ENCODE peak calls at places on chromosomes 6 and 20, in ten cellular contexts. One of them, this sample, is unnamed.
A peak's percentile ranks its signal among the peaks of the same experiment; 100 is the strongest.

GRCh38 chr20:58839474-58839874 is 11.2 kb downstream of the GNAS-AS1 start:
- DNase-seq in suprapubic skin: no peak
- DNase-seq in thyroid gland: peak; percentile 52
- DNase-seq in IMR-90: peak; percentile 24
- DNase-seq in right lobe of liver: no peak
- DNase-seq in sigmoid colon: no peak
- DNase-seq in ovary: no peak
- DNase-seq in body of pancreas: no peak
- DNase-seq in transverse colon: no peak
- DNase-seq in A549: peak; percentile 57
- DNase-seq in this sample: no peak

GRCh38 chr6:145623231-145623630 is 112.1 kb downstream of the EPM2A start:
- DNase-seq in suprapubic skin: no peak
- DNase-seq in thyroid gland: no peak
- DNase-seq in IMR-90: no peak
- DNase-seq in right lobe of liver: no peak
- DNase-seq in sigmoid colon: no peak
- DNase-seq in ovary: no peak
- DNase-seq in body of pancreas: no peak
- DNase-seq in transverse colon: no peak
- DNase-seq in A549: no peak
- DNase-seq in this sample: no peak

GRCh38 chr6:141788096-141788495 is 344.6 kb upstream of the GJE1 start:
- DNase-seq in suprapubic skin: no peak
- DNase-seq in thyroid gland: no peak
- DNase-seq in IMR-90: no peak
- DNase-seq in right lobe of liver: no peak
- DNase-seq in sigmoid colon: no peak
- DNase-seq in ovary: no peak
- DNase-seq in body of pancreas: no peak
- DNase-seq in transverse colon: no peak
- DNase-seq in A549: no peak
- DNase-seq in this sample: no peak

GRCh38 chr20:57126481-57127092 is 139.9 kb downstream of the BMP7 start:
- DNase-seq in suprapubic skin: no peak
- DNase-seq in thyroid gland: no peak
- DNase-seq in IMR-90: no peak
- DNase-seq in right lobe of liver: no peak
- DNase-seq in sigmoid colon: no peak
- DNase-seq in ovary: no peak
- DNase-seq in body of pancreas: no peak
- DNase-seq in transverse colon: no peak
- DNase-seq in A549: no peak
- DNase-seq in this sample: no peak

GRCh38 chr6:159353193-159353592 is 184.0 kb downstream of the FNDC1 start:
- DNase-seq in suprapubic skin: no peak
- DNase-seq in thyroid gland: no peak
- DNase-seq in IMR-90: no peak
- DNase-seq in right lobe of liver: no peak
- DNase-seq in sigmoid colon: no peak
- DNase-seq in ovary: no peak
- DNase-seq in body of pancreas: no peak
- DNase-seq in transverse colon: no peak
- DNase-seq in A549: no peak
- DNase-seq in this sample: no peak

GRCh38 chr6:13931797-13932402 is 7.1 kb downstream of the RNF182 start:
- DNase-seq in suprapubic skin: no peak
- DNase-seq in thyroid gland: no peak
- DNase-seq in IMR-90: no peak
- DNase-seq in right lobe of liver: no peak
- DNase-seq in sigmoid colon: no peak
- DNase-seq in ovary: no peak
- DNase-seq in body of pancreas: no peak
- DNase-seq in transverse colon: no peak
- DNase-seq in A549: no peak
- DNase-seq in this sample: no peak

GRCh38 chr6:63371087-63371486 is 51.3 kb upstream of the LGSN start:
- DNase-seq in suprapubic skin: no peak
- DNase-seq in thyroid gland: no peak
- DNase-seq in IMR-90: no peak
- DNase-seq in right lobe of liver: no peak
- DNase-seq in sigmoid colon: no peak
- DNase-seq in ovary: no peak
- DNase-seq in body of pancreas: no peak
- DNase-seq in transverse colon: no peak
- DNase-seq in A549: no peak
- DNase-seq in this sample: no peak

GRCh38 chr20:51752343-51752951 is 15.7 kb downstream of the ATP9A start:
- DNase-seq in suprapubic skin: no peak
- DNase-seq in thyroid gland: peak; percentile 72
- DNase-seq in IMR-90: peak; percentile 93
- DNase-seq in right lobe of liver: no peak
- DNase-seq in sigmoid colon: no peak
- DNase-seq in ovary: no peak
- DNase-seq in body of pancreas: no peak
- DNase-seq in transverse colon: no peak
- DNase-seq in A549: peak; percentile 40
- DNase-seq in this sample: no peak

GRCh38 chr20:62066339-62066982 is 780 bp upstream of the TAF4 start:
- DNase-seq in suprapubic skin: no peak
- DNase-seq in thyroid gland: peak; percentile 75
- DNase-seq in IMR-90: no peak
- DNase-seq in right lobe of liver: peak; percentile 71
- DNase-seq in sigmoid colon: no peak
- DNase-seq in ovary: peak; percentile 67
- DNase-seq in body of pancreas: peak; percentile 71
- DNase-seq in transverse colon: peak; percentile 67
- DNase-seq in A549: peak; percentile 61
- DNase-seq in this sample: peak; percentile 37

GRCh38 chr20:62066983-62067433 is 1.3 kb upstream of the TAF4 start:
- DNase-seq in suprapubic skin: no peak
- DNase-seq in thyroid gland: peak; percentile 16
- DNase-seq in IMR-90: no peak
- DNase-seq in right lobe of liver: no peak
- DNase-seq in sigmoid colon: no peak
- DNase-seq in ovary: peak; percentile 52
- DNase-seq in body of pancreas: no peak
- DNase-seq in transverse colon: peak; percentile 46
- DNase-seq in A549: no peak
- DNase-seq in this sample: no peak

GRCh38 chr20:62063981-62064787 is 1.5 kb downstream of the TAF4 start:
- DNase-seq in suprapubic skin: no peak
- DNase-seq in thyroid gland: peak; percentile 42
- DNase-seq in IMR-90: no peak
- DNase-seq in right lobe of liver: peak; percentile 66
- DNase-seq in sigmoid colon: no peak
- DNase-seq in ovary: peak; percentile 51
- DNase-seq in body of pancreas: peak; percentile 65
- DNase-seq in transverse colon: peak; percentile 59
- DNase-seq in A549: no peak
- DNase-seq in this sample: no peak

GRCh38 chr20:62064788-62065668 is 653 bp downstream of the TAF4 start:
- DNase-seq in suprapubic skin: no peak
- DNase-seq in thyroid gland: peak; percentile 31
- DNase-seq in IMR-90: no peak
- DNase-seq in right lobe of liver: no peak
- DNase-seq in sigmoid colon: no peak
- DNase-seq in ovary: peak; percentile 53
- DNase-seq in body of pancreas: peak; percentile 34
- DNase-seq in transverse colon: peak; percentile 27
- DNase-seq in A549: no peak
- DNase-seq in this sample: no peak

DNA sequence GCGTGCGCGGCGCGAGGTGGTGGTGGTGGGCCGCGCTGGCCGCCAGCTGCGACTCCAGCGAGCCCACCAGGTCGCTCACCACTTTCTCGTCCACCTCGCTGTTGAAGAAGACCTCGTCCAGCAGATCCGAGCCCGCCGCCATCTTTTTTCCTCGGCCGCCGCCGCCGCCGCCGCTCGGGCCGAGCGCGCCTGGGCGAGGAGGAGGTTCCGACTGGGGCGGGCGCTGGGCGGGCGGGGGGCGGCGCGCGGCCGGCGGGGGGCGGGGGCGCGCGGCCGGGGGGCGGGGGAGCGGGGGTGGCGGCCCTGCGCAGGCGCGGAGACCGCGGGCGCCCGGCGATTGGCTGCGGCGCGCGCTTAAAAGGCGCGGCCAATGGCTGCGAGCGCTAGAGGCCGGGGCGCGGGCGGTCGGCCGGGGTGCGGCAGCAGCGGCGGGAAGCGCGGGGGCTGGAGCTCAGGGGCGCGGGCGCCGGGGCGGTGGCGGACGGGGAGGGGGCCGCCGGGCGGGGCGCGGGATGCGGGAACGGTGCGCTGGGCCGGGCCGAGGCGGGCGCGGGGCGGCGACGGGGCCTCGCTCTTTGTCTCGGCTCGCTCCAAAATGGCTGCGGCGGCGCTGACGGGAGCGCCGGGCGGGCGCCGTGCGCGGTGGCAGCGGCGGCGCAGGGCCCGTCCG is at the start of gene TAF4:
- DNase-seq in suprapubic skin: no peak
- DNase-seq in thyroid gland: peak; percentile 63
- DNase-seq in IMR-90: peak; percentile 60
- DNase-seq in right lobe of liver: peak; percentile 83
- DNase-seq in sigmoid colon: peak; percentile 87
- DNase-seq in ovary: peak; percentile 87
- DNase-seq in body of pancreas: peak; percentile 81
- DNase-seq in transverse colon: peak; percentile 81
- DNase-seq in A549: peak; percentile 85
- DNase-seq in this sample: peak; percentile 80
- TF ChIP-seq POLR2A in suprapubic skin: peak; percentile 86
- TF ChIP-seq POLR2A in thyroid gland: peak; percentile 83
- TF ChIP-seq POLR2A in IMR-90: peak; percentile 98
- TF ChIP-seq POLR2A in right lobe of liver: peak; percentile 89
- TF ChIP-seq POLR2A in sigmoid colon: no peak
- TF ChIP-seq POLR2A in ovary: peak; percentile 60
- TF ChIP-seq POLR2A in body of pancreas: peak; percentile 57
- TF ChIP-seq POLR2A in transverse colon: peak; percentile 1
- TF ChIP-seq POLR2A in A549: peak; percentile 94
- TF ChIP-seq POLR2A in this sample: peak; percentile 93

GRCh38 chr20:44969320-44969879 is 3.1 kb downstream of the STK4 start:
- DNase-seq in suprapubic skin: no peak
- DNase-seq in thyroid gland: no peak
- DNase-seq in IMR-90: no peak
- DNase-seq in right lobe of liver: no peak
- DNase-seq in sigmoid colon: no peak
- DNase-seq in ovary: no peak
- DNase-seq in body of pancreas: no peak
- DNase-seq in transverse colon: no peak
- DNase-seq in A549: no peak
- DNase-seq in this sample: no peak

GRCh38 chr20:44966030-44966961 is at the start of gene STK4:
- DNase-seq in suprapubic skin: peak; percentile 97
- DNase-seq in thyroid gland: peak; percentile 93
- DNase-seq in IMR-90: peak; percentile 87
- DNase-seq in right lobe of liver: peak; percentile 96
- DNase-seq in sigmoid colon: peak; percentile 95
- DNase-seq in ovary: peak; percentile 95
- DNase-seq in body of pancreas: peak; percentile 94
- DNase-seq in transverse colon: peak; percentile 97
- DNase-seq in A549: peak; percentile 76
- DNase-seq in this sample: peak; percentile 93

GRCh38 chr20:44967207-44967807 is 995 bp downstream of the STK4 start:
- DNase-seq in suprapubic skin: no peak
- DNase-seq in thyroid gland: no peak
- DNase-seq in IMR-90: no peak
- DNase-seq in right lobe of liver: no peak
- DNase-seq in sigmoid colon: no peak
- DNase-seq in ovary: no peak
- DNase-seq in body of pancreas: no peak
- DNase-seq in transverse colon: peak; percentile 40
- DNase-seq in A549: no peak
- DNase-seq in this sample: no peak

GRCh38 chr20:44973053-44973452 is 6.7 kb downstream of the STK4 start:
- DNase-seq in suprapubic skin: no peak
- DNase-seq in thyroid gland: no peak
- DNase-seq in IMR-90: no peak
- DNase-seq in right lobe of liver: no peak
- DNase-seq in sigmoid colon: no peak
- DNase-seq in ovary: no peak
- DNase-seq in body of pancreas: no peak
- DNase-seq in transverse colon: no peak
- DNase-seq in A549: no peak
- DNase-seq in this sample: no peak

DNA sequence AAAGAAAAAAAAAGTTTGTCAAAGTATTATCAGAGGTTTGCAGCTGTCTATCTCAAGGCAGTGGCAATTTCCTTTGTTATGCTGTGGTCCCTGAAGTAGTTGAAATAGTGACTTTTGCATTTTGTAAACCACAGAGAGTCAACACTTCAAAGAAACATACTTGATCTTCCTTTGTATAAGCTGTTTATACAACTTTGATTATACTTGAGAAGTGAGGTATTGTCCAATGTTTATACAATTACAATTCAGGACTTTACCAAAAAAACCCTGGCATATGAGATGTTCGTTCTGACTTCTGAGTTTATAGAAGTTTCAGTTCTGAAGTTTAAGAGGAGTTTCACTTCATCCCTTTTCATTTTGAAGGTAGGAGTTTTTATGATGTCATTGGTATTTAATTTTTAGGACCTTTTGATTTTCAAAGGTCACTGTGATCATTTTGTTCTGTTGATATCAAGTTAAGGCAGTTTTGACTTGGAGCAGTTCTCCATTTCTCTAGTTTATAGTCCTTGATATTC is 4.0 kb downstream of the STK4 start:
- DNase-seq in suprapubic skin: no peak
- DNase-seq in thyroid gland: no peak
- DNase-seq in IMR-90: peak; percentile 24
- DNase-seq in right lobe of liver: no peak
- DNase-seq in sigmoid colon: no peak
- DNase-seq in ovary: no peak
- DNase-seq in body of pancreas: no peak
- DNase-seq in transverse colon: no peak
- DNase-seq in A549: no peak
- DNase-seq in this sample: no peak
- H3K4me1 ChIP-seq in suprapubic skin: peaks cover 28% of the 10 kb centered on the region
- H3K4me1 ChIP-seq in thyroid gland: peaks cover 9% of the 10 kb centered on the region
- H3K4me1 ChIP-seq in IMR-90: peaks cover 8% of the 10 kb centered on the region
- H3K4me1 ChIP-seq in right lobe of liver: no peaks in the 10 kb centered on the region
- H3K4me1 ChIP-seq in sigmoid colon: peaks cover 48% of the 10 kb centered on the region
- H3K4me1 ChIP-seq in ovary: peaks cover 7% of the 10 kb centered on the region
- H3K4me1 ChIP-seq in body of pancreas: peaks cover 28% of the 10 kb centered on the region
- H3K4me1 ChIP-seq in transverse colon: peaks cover 29% of the 10 kb centered on the region
- H3K4me1 ChIP-seq in A549: peaks cover 33% of the 10 kb centered on the region
- H3K4me1 ChIP-seq in this sample: no peaks in the 10 kb centered on the region

GRCh38 chr6:37671061-37671460 is 26.6 kb downstream of the MDGA1 start:
- DNase-seq in suprapubic skin: no peak
- DNase-seq in thyroid gland: no peak
- DNase-seq in IMR-90: no peak
- DNase-seq in right lobe of liver: no peak
- DNase-seq in sigmoid colon: no peak
- DNase-seq in ovary: no peak
- DNase-seq in body of pancreas: no peak
- DNase-seq in transverse colon: no peak
- DNase-seq in A549: no peak
- DNase-seq in this sample: no peak
- TF ChIP-seq POLR2A in suprapubic skin: no peak
- TF ChIP-seq POLR2A in thyroid gland: no peak
- TF ChIP-seq POLR2A in IMR-90: no peak
- TF ChIP-seq POLR2A in right lobe of liver: no peak
- TF ChIP-seq POLR2A in sigmoid colon: no peak
- TF ChIP-seq POLR2A in ovary: no peak
- TF ChIP-seq POLR2A in body of pancreas: no peak
- TF ChIP-seq POLR2A in transverse colon: no peak
- TF ChIP-seq POLR2A in A549: no peak
- TF ChIP-seq POLR2A in this sample: no peak

DNA sequence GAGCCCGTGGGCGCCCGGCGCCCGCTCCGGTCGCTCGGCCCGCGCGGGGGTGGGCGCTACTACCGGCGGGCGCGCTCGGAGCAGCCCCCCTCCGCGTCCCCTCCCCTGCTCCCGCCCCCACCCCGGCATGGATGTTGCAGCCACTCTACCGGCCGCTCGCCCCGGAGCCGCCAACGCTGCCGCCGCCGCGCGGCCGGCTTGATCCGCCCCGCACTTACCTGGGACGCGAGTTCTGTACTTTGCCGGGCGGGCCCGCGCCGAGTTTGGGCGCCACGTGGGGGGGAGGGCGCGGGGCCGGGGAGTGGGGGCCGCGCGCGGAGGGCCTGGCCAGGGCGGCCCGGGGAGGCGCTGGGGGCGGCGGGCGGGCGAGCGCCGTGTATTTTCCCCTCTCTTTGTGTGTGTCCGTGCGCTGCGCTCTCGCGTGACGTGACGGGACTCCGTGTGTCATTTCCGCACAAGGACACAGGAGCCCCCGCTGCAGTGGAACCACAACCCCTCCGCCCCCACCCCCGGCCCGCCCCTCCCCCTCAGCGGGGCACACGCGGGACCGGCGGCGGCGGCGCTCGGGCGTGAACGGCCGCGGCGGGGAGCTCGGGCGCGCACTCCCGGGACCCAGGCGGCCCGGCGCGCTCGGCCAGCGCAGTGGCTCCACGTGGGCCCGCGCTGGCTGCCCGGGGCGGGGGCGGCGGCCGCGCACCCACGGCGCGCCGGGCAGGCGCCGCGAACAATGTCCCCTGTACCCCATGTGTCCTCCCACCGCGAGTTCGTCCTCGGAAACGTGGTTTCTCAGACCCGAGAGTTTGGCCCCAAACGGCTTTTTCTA is at the start of gene BEND3:
- DNase-seq in suprapubic skin: no peak
- DNase-seq in thyroid gland: peak; percentile 44
- DNase-seq in IMR-90: no peak
- DNase-seq in right lobe of liver: peak; percentile 60
- DNase-seq in sigmoid colon: peak; percentile 63
- DNase-seq in ovary: peak; percentile 64
- DNase-seq in body of pancreas: peak; percentile 40
- DNase-seq in transverse colon: peak; percentile 38
- DNase-seq in A549: no peak
- DNase-seq in this sample: peak; percentile 41
- H3K4me1 ChIP-seq in suprapubic skin: peaks cover 23% of the 10 kb centered on the region
- H3K4me1 ChIP-seq in thyroid gland: peaks cover 6% of the 10 kb centered on the region
- H3K4me1 ChIP-seq in IMR-90: no peaks in the 10 kb centered on the region
- H3K4me1 ChIP-seq in right lobe of liver: no peaks in the 10 kb centered on the region
- H3K4me1 ChIP-seq in sigmoid colon: peaks cover 18% of the 10 kb centered on the region
- H3K4me1 ChIP-seq in ovary: no peaks in the 10 kb centered on the region
- H3K4me1 ChIP-seq in body of pancreas: peaks cover 18% of the 10 kb centered on the region
- H3K4me1 ChIP-seq in transverse colon: peaks cover 12% of the 10 kb centered on the region
- H3K4me1 ChIP-seq in A549: peaks cover 10% of the 10 kb centered on the region
- H3K4me1 ChIP-seq in this sample: peaks cover 15% of the 10 kb centered on the region

This sample was measured in uterus.